ENCODE peak calls at places on chromosomes 1 and 21, in nine cellular contexts. G is AG04450, O is heart left ventricle, S is upper lobe of right lung, D is heart right ventricle, X is astrocyte, B is IMR-90, Z is fibroblast of the aortic adventitia, P is H1. F is an unnamed sample.

GRCh38 chr1:86757272-86757984 is 53.1 kb downstream of the SH3GLB1 start:
- DNase-seq in G (no peak), O (no peak), S (peak; percentile 67), B (peak; percentile 45), Z (peak; percentile 96), P (no peak), X (peak; percentile 77), D (no peak), F (no peak)

GRCh38 chr1:112328600-112328999 is 67.4 kb upstream of the CTTNBP2NL start:
- DNase-seq in Z (no peak), P (no peak), D (no peak), O (no peak), X (no peak), G (no peak), B (no peak), S (no peak), F (no peak)

GRCh38 chr1:9143250-9143649 is 14.3 kb upstream of the GPR157 start:
- DNase-seq in O (no peak), P (no peak), X (peak; percentile 48), D (no peak), S (no peak), B (peak; percentile 57), Z (peak; percentile 70), G (no peak), F (no peak)

GRCh38 chr1:14826172-14826636 is 227.7 kb downstream of the KAZN start:
- DNase-seq in B (peak; percentile 89), G (peak; percentile 78), P (no peak), D (no peak), S (no peak), Z (peak; percentile 90), X (peak; percentile 87), O (no peak), F (peak; percentile 96)

GRCh38 chr1:23784846-23785245 is 6.1 kb upstream of the LYPLA2 start:
- DNase-seq in X (no peak), B (no peak), S (no peak), D (no peak), O (no peak), P (no peak), Z (no peak), G (no peak), F (no peak)

GRCh38 chr21:39612233-39613028 is at the start of gene B3GALT5:
- DNase-seq in Z (no peak), G (no peak), X (peak; percentile 60), P (peak; percentile 80), B (no peak), S (no peak), O (no peak), D (no peak), F (no peak)

GRCh38 chr21:21165063-21165645 is 166.9 kb downstream of the NCAM2 start:
- DNase-seq in B (peak; percentile 97), S (no peak), Z (peak; percentile 96), X (peak; percentile 98), P (no peak), G (peak; percentile 88), D (peak; percentile 17), O (peak; percentile 25), F (peak; percentile 59)

GRCh38 chr1:3352084-3352951 is 102.1 kb upstream of the ARHGEF16 start:
- DNase-seq in D (no peak), S (no peak), G (no peak), P (peak; percentile 72), B (peak; percentile 18), Z (peak; percentile 81), X (peak; percentile 85), O (no peak), F (no peak)

GRCh38 chr21:42112223-42112622 is 41.1 kb downstream of the UMODL1 start:
- DNase-seq in S (no peak), B (no peak), Z (no peak), G (no peak), O (no peak), D (no peak), P (no peak), X (no peak), F (no peak)

GRCh38 chr1:113858418-113858817 is 13.1 kb downstream of the PTPN22 start:
- DNase-seq in G (no peak), B (no peak), Z (no peak), O (no peak), D (no peak), X (no peak), P (no peak), S (no peak), F (no peak)

GRCh38 chr1:113861641-113862040 is 9.9 kb downstream of the PTPN22 start:
- DNase-seq in B (no peak), X (no peak), S (no peak), Z (no peak), O (no peak), G (no peak), P (no peak), D (no peak), F (no peak)

GRCh38 chr1:113859478-113860175 is 11.9 kb downstream of the PTPN22 start:
- DNase-seq in X (no peak), G (no peak), D (no peak), P (no peak), Z (peak; percentile 28), B (no peak), O (no peak), S (no peak), F (no peak)

GRCh38 chr1:113860891-113861290 is 10.6 kb downstream of the PTPN22 start:
- DNase-seq in X (peak; percentile 80), P (no peak), D (no peak), G (peak; percentile 23), Z (peak; percentile 79), B (peak; percentile 80), S (no peak), O (no peak), F (peak; percentile 22)

DNA sequence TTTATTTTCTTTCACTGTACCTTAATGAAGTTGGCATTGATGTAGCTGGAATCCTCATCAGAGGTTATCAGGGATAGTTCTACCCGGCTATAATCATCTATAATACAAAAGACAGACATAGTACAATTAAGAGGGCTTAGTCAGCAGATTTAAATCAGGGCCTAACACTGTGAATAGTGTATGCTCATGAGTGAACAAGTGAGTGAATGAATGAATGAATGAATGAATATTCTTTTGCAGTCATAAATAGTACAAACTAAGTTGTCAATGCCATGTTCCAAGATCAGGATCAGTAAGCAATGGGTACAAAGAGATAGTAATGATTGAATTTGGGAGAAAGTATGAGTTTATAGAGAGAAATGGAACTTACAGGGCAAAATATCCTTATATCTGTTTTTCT is 12.5 kb downstream of the PTPN22 start:
- DNase-seq in X (no peak), B (no peak), P (no peak), S (no peak), D (no peak), Z (no peak), O (no peak), G (no peak), F (no peak)
- H3K4me3 ChIP-seq in X (no peak overlapping the region), B (no peak overlapping the region), P (no peak overlapping the region), S (no peak overlapping the region), D (no peak overlapping the region), Z (no peak overlapping the region), O (no peak overlapping the region), G (no peak overlapping the region), F (no peak overlapping the region)

GRCh38 chr1:160451859-160452232 is 51.5 kb downstream of the VANGL2 start:
- DNase-seq in G (no peak), B (no peak), X (no peak), O (no peak), Z (no peak), D (no peak), P (no peak), S (no peak), F (no peak)

GRCh38 chr1:160449494-160449893 is 49.1 kb downstream of the VANGL2 start:
- DNase-seq in O (no peak), S (no peak), G (no peak), P (no peak), Z (no peak), D (no peak), X (no peak), B (no peak), F (no peak)

GRCh38 chr1:160454371-160455152 is 54.2 kb downstream of the VANGL2 start:
- DNase-seq in X (no peak), D (no peak), Z (no peak), O (no peak), B (no peak), S (no peak), G (no peak), P (no peak), F (no peak)

GRCh38 chr1:160453443-160453842 is 53.1 kb downstream of the VANGL2 start:
- DNase-seq in Z (no peak), B (no peak), P (no peak), D (no peak), S (no peak), G (no peak), X (no peak), O (no peak), F (no peak)

DNA sequence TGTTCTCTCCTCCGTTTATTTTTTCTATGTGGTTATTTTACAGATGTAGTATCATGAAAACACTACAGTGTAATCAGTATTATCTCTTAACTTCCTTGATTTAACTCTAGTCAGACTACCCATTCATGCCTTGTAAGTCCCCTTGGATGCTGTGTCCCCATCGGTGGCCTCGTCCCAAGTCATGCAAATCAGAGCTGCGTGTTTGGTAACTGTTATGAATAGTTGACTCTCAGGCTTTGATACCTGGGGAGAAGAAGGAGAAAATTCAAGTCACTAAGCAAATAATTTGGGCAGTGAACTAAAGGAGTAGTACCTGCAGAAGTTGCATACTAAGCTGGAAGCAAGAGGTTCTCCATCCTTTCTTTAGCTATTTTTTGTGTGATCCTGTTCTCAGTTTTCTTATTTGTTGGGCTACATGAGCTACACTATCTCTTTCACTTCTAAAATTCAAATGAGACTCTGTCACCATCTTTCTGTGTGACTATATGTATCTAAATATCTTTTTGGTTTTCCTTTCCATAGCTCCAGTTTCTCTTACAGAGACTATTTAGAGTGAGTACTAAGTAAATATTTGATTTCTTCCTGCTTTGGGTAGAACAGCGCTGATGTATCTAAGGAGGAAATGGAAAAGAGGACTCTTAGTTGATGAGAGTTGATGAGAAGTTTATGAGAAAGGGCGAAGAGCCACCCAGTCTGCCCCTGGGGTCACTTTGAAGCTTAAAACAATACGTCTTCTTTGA is 50.9 kb downstream of the VANGL2 start:
- DNase-seq in X (no peak), D (no peak), G (no peak), S (no peak), Z (no peak), P (no peak), B (no peak), O (no peak), F (no peak)
- H3K4me3 ChIP-seq in X (no peak overlapping the region), D (no peak overlapping the region), G (no peak overlapping the region), S (no peak overlapping the region), Z (no peak overlapping the region), P (no peak overlapping the region), B (no peak overlapping the region), O (no peak overlapping the region), F (no peak overlapping the region)

GRCh38 chr21:33360871-33361602 is 36.3 kb downstream of the IFNAR1 start:
- DNase-seq in X (peak; percentile 84), Z (peak; percentile 65), D (peak; percentile 82), O (peak; percentile 77), S (peak; percentile 90), B (peak; percentile 87), P (peak; percentile 96), G (no peak), F (peak; percentile 83)
- H3K4me3 ChIP-seq in X (peak overlapping the region; percentile 17), Z (no peak overlapping the region), D (peak overlapping the region; percentile 44), O (peak overlapping the region; percentile 16), S (peak overlapping the region; percentile 37), B (no peak overlapping the region), P (no peak overlapping the region), G (no peak overlapping the region), F (no peak overlapping the region)

DNA sequence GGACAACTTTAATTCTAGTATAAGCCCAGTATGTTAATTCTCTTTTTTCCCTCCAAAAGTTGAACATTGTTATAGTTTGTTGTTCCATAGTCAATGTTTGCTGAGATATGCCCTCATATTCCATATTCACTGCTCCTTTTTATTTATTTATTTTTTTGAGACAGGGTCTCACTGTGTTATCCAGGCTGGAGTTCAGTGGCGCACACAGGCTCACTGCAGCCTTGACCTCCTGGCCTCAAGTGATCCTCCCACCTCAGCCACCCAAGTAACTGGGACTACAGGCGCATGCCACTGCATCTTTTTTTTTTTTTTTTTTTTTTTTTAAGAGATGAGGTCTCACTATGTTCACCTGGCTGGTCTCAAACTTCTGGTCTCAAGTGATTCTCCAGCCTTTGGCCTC is 38.7 kb downstream of the GFI1 start:
- DNase-seq in G (no peak), D (no peak), P (no peak), O (no peak), X (no peak), B (no peak), Z (no peak), S (no peak), F (no peak)
- H3K4me3 ChIP-seq in G (no peak overlapping the region), D (no peak overlapping the region), P (no peak overlapping the region), O (no peak overlapping the region), X (no peak overlapping the region), B (no peak overlapping the region), Z (no peak overlapping the region), S (no peak overlapping the region), F (no peak overlapping the region)

F was measured in HFF-Myc.